ENCODE peak calls at places on chromosomes 4 and X, in seven cellular contexts. S, Y, F, G, C, B and N are unnamed samples.

GRCh38 chr4:71212216-71212615 is 126.6 kb upstream of the SLC4A4 start:
- DNase-seq in F (peak; percentile 62), Y (no peak), C (no peak), G (no peak), S (no peak), B (no peak), N (no peak)

GRCh38 chr4:102819588-102820365 is 7.6 kb downstream of the UBE2D3 start:
- DNase-seq in G (peak; percentile 67), B (peak; percentile 34), F (peak; percentile 15), S (no peak), Y (no peak), C (no peak), N (no peak)

GRCh38 chr4:28772066-28772465 is 1911.4 kb downstream of the STIM2 start:
- DNase-seq in F (peak; percentile 62), S (no peak), B (no peak), Y (no peak), G (peak; percentile 77), C (no peak), N (no peak)

GRCh38 chr4:91147067-91147466 is 1019.9 kb downstream of the CCSER1 start:
- DNase-seq in Y (no peak), B (no peak), C (no peak), F (no peak), S (no peak), G (no peak), N (no peak)

GRCh38 chr4:5751918-5752802 is 41.2 kb downstream of the EVC start:
- DNase-seq in B (peak; percentile 59), C (no peak), Y (no peak), G (peak; percentile 54), F (peak; percentile 71), S (no peak), N (no peak)

GRCh38 chr4:30716671-30717207 is 3.4 kb upstream of the PCDH7 start:
- DNase-seq in B (peak; percentile 46), C (no peak), S (no peak), G (peak; percentile 15), Y (no peak), F (peak; percentile 55), N (no peak)

GRCh38 chr4:162782778-162783507 is 383.7 kb downstream of the NAF1 start:
- DNase-seq in G (peak; percentile 31), F (no peak), B (no peak), Y (no peak), S (no peak), C (no peak), N (no peak)

GRCh38 chr4:87497141-87497540 is 32.0 kb downstream of the SPARCL1 start:
- DNase-seq in G (no peak), C (no peak), S (no peak), F (no peak), B (no peak), Y (no peak), N (peak; percentile 16)

GRCh38 chr4:1593458-1593857 is 90.7 kb downstream of the FAM53A start:
- DNase-seq in S (no peak), C (no peak), F (no peak), B (no peak), G (no peak), Y (no peak), N (no peak)

GRCh38 chr4:170853422-170854021 is 763.8 kb upstream of the AADAT start:
- DNase-seq in C (no peak), B (no peak), Y (no peak), S (peak; percentile 67), F (no peak), G (peak; percentile 32), N (peak; percentile 30)

GRCh38 chr4:114281561-114281960 is 302.1 kb upstream of the ARSJ start:
- DNase-seq in C (no peak), S (no peak), Y (no peak), B (no peak), G (peak; percentile 73), F (peak; percentile 71), N (no peak)

GRCh38 chrX:109199726-109200125 is 282.2 kb downstream of the GUCY2F start:
- DNase-seq in C (no peak), Y (no peak), F (peak; percentile 56), S (no peak), B (no peak), G (peak; percentile 5), N (no peak)

GRCh38 chrX:9394212-9394611 is 70.6 kb upstream of the TBL1X start:
- DNase-seq in C (no peak), B (no peak), S (no peak), F (no peak), Y (no peak), G (no peak), N (no peak)

GRCh38 chrX:15471016-15471415 is 22.1 kb downstream of the PIR start:
- DNase-seq in G (peak; percentile 68), S (peak; percentile 72), Y (no peak), B (peak; percentile 67), F (peak; percentile 64), C (peak; percentile 33), N (peak; percentile 12)

GRCh38 chr4:10459305-10459704 is 2.1 kb upstream of the ZNF518B start:
- DNase-seq in S (no peak), C (no peak), B (no peak), F (no peak), G (no peak), Y (no peak), N (no peak)

GRCh38 chr4:161642708-161643107 is 521.1 kb downstream of the FSTL5 start:
- DNase-seq in S (no peak), C (no peak), F (peak; percentile 15), Y (no peak), B (peak; percentile 67), G (no peak), N (no peak)

GRCh38 chr4:2793578-2793919 is 664 bp downstream of the SH3BP2 start:
- DNase-seq in F (peak; percentile 53), B (peak; percentile 37), S (no peak), Y (no peak), C (no peak), G (no peak), N (no peak)

GRCh38 chr4:153530284-153530995 is 64.3 kb downstream of the TMEM131L start:
- DNase-seq in G (no peak), F (no peak), B (peak; percentile 74), Y (no peak), C (no peak), S (no peak), N (no peak)

GRCh38 chrX:31993635-31994034 is 921.8 kb upstream of the FTHL17 start:
- DNase-seq in S (no peak), C (no peak), Y (no peak), G (no peak), B (no peak), F (peak; percentile 18), N (no peak)

GRCh38 chr4:61501812-61502211 is 301.7 kb downstream of the ADGRL3 start:
- DNase-seq in S (no peak), G (no peak), B (no peak), C (no peak), F (no peak), Y (no peak), N (no peak)

GRCh38 chr4:61505773-61506640 is 305.9 kb downstream of the ADGRL3 start:
- DNase-seq in Y (no peak), G (no peak), F (no peak), B (no peak), S (no peak), C (no peak), N (no peak)

GRCh38 chr4:61500883-61501282 is 300.8 kb downstream of the ADGRL3 start:
- DNase-seq in G (no peak), B (no peak), C (no peak), S (no peak), F (peak; percentile 29), Y (no peak), N (no peak)
- TF ChIP-seq CTCF in G (peak; percentile 53), B (no peak), C (no peak), S (no peak), F (no peak), Y (peak; percentile 63), N (no peak)

DNA sequence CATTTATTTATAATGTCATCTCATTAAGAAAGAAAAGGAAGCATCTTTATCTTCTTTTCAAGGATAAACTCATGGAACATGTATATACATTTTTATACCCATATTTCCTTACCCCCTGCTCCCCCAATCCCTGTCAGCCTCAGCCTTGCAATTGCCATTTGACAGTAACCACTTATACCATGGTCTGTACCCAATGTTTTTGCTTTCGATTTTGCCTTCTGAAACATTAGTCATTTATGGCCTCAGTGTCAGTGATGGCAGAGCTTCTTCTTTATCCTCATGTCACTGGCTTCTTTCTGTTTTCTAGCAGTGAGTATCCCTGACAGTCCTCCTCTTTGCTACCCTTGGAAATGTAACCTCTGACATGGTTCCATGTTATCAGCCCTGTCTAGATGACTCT is 228.4 kb downstream of the SPRY1 start:
- DNase-seq in B (no peak), G (no peak), S (no peak), F (no peak), C (no peak), Y (no peak), N (no peak)
- TF ChIP-seq CTCF in B (no peak), G (no peak), S (no peak), F (no peak), C (no peak), Y (no peak), N (no peak)

GRCh38 chr4:146175541-146176453 is at the start of gene LSM6:
- DNase-seq in S (peak; percentile 77), C (peak; percentile 76), F (peak; percentile 90), Y (peak; percentile 5), G (peak; percentile 86), B (peak; percentile 86), N (peak; percentile 92)
- TF ChIP-seq CTCF in S (no peak), C (peak; percentile 13), F (no peak), Y (no peak), G (peak; percentile 14), B (no peak), N (no peak)

GRCh38 chr4:7295917-7296660 is 103.8 kb downstream of the SORCS2 start:
- DNase-seq in Y (no peak), S (peak; percentile 32), B (no peak), G (peak; percentile 19), C (no peak), F (peak; percentile 34), N (peak; percentile 64)
- TF ChIP-seq CTCF in Y (no peak), S (peak; percentile 19), B (peak; percentile 21), G (peak; percentile 82), C (peak; percentile 45), F (peak; percentile 45), N (peak; percentile 33)

GRCh38 chrX:22159071-22159470 is 113.6 kb upstream of the CBLL2 start:
- DNase-seq in C (no peak), G (peak; percentile 47), B (no peak), S (no peak), Y (no peak), F (peak; percentile 43), N (no peak)
- TF ChIP-seq CTCF in C (no peak), G (no peak), B (no peak), S (no peak), Y (no peak), F (no peak), N (no peak)